ENCODE peak calls at places on chromosomes 2 and 18, in four cellular contexts. W is CD8-positive, alpha-beta memory T cell; H is adrenal gland; X is naive thymus-derived CD4-positive, alpha-beta T cell. O is an unnamed sample.
A peak's percentile ranks its signal among the peaks of the same experiment; 100 is the strongest.

GRCh38 chr2:55917117-55917516 is 6.5 kb downstream of the EFEMP1 start:
- DNase-seq in W (no peak), H (no peak), X (no peak), O (no peak)

GRCh38 chr2:27501042-27501441 is 4.4 kb downstream of the GCKR start:
- DNase-seq in W (no peak), H (no peak), X (no peak), O (no peak)

GRCh38 chr2:225002656-225003045 is 39.6 kb downstream of the DOCK10 start:
- DNase-seq in W (no peak), H (no peak), X (peak; percentile 19), O (no peak)

GRCh38 chr2:241268716-241269445 is 46.6 kb downstream of the HDLBP start:
- DNase-seq in W (no peak), H (no peak), X (no peak), O (no peak)

GRCh38 chr2:56009758-56010534 is 86.4 kb upstream of the EFEMP1 start:
- DNase-seq in W (no peak), H (no peak), X (no peak), O (no peak)

GRCh38 chr18:69250305-69251151 is 150.2 kb upstream of the DOK6 start:
- DNase-seq in W (no peak), H (no peak), X (no peak), O (no peak)

GRCh38 chr2:188449992-188450391 is 158.3 kb downstream of the GULP1 start:
- DNase-seq in W (no peak), H (no peak), X (no peak), O (no peak)

GRCh38 chr2:182077451-182078142 is 91.9 kb downstream of the PPP1R1C start:
- DNase-seq in W (no peak), H (no peak), X (no peak), O (no peak)

GRCh38 chr2:71927757-71928715 is 219.6 kb downstream of the CYP26B1 start:
- DNase-seq in W (no peak), H (no peak), X (no peak), O (no peak)

GRCh38 chr2:192148620-192149321 is 46.0 kb downstream of the TMEFF2 start:
- DNase-seq in W (no peak), H (no peak), X (no peak), O (no peak)

GRCh38 chr2:36449213-36449612 is 93.6 kb downstream of the CRIM1 start:
- DNase-seq in W (no peak), H (no peak), X (no peak), O (no peak)

GRCh38 chr2:95349568-95350319 is 52.6 kb downstream of the KCNIP3 start:
- DNase-seq in W (no peak), H (no peak), X (no peak), O (no peak)

GRCh38 chr18:70335892-70336726 is 47.3 kb downstream of the SOCS6 start:
- DNase-seq in W (no peak), H (no peak), X (no peak), O (no peak)

GRCh38 chr2:240983361-240983995 is 14.9 kb upstream of the SNED1 start:
- DNase-seq in W (no peak), H (peak; percentile 40), X (no peak), O (no peak)

GRCh38 chr18:3097082-3097481 is 84.1 kb upstream of the LPIN2 start:
- DNase-seq in W (no peak), H (no peak), X (peak; percentile 70), O (no peak)

GRCh38 chr2:219168932-219169331 is 897 bp downstream of the SLC23A3 start:
- DNase-seq in W (no peak), H (no peak), X (no peak), O (no peak)

GRCh38 chr2:190507135-190507534 is 27.4 kb downstream of the NEMP2 start:
- DNase-seq in W (no peak), H (peak; percentile 29), X (no peak), O (no peak)

GRCh38 chr2:85589982-85590791 is 5.4 kb upstream of the RNF181 start:
- DNase-seq in W (no peak), H (peak; percentile 54), X (no peak), O (no peak)

GRCh38 chr2:177610813-177611212 is 218.2 kb downstream of the AGPS start:
- DNase-seq in W (no peak), H (no peak), X (no peak), O (no peak)

GRCh38 chr18:63016270-63016669 is 300.9 kb downstream of the PHLPP1 start:
- DNase-seq in W (peak; percentile 31), H (peak; percentile 34), X (peak; percentile 41), O (peak; percentile 33)

GRCh38 chr2:85787981-85788340 is 34.2 kb downstream of the ATOH8 start:
- DNase-seq in W (no peak), H (no peak), X (no peak), O (no peak)

GRCh38 chr2:118584877-118585276 is 262.6 kb downstream of the EN1 start:
- DNase-seq in W (no peak), H (no peak), X (no peak), O (no peak)

GRCh38 chr2:188659656-188660406 is 314.3 kb upstream of the COL3A1 start:
- DNase-seq in W (no peak), H (no peak), X (no peak), O (no peak)

GRCh38 chr2:141923657-141924056 is 207.2 kb downstream of the LRP1B start:
- DNase-seq in W (no peak), H (no peak), X (no peak), O (no peak)

GRCh38 chr18:35289293-35290069 is 548 bp downstream of the ZSCAN30 start:
- DNase-seq in W (no peak), H (peak; percentile 36), X (no peak), O (peak; percentile 14)

GRCh38 chr2:149858916-149859634 is 271.5 kb upstream of the MMADHC start:
- DNase-seq in W (no peak), H (no peak), X (no peak), O (no peak)

GRCh38 chr2:149050188-149050587 is 11.7 kb downstream of the LYPD6B start:
- DNase-seq in W (no peak), H (no peak), X (no peak), O (no peak)

GRCh38 chr18:49921278-49922037 is 108.1 kb upstream of the ACAA2 start:
- DNase-seq in W (no peak), H (no peak), X (no peak), O (no peak)

GRCh38 chr2:238601433-238602222 is 174.9 kb downstream of the ASB1 start:
- DNase-seq in W (no peak), H (peak; percentile 41), X (no peak), O (no peak)

GRCh38 chr18:42196651-42197050 is 241.6 kb downstream of the PIK3C3 start:
- DNase-seq in W (no peak), H (no peak), X (no peak), O (no peak)

GRCh38 chr2:48532174-48532573 is 2.2 kb downstream of the STON1 start:
- DNase-seq in W (no peak), H (no peak), X (no peak), O (no peak)

GRCh38 chr2:202378661-202379338 is 2.7 kb downstream of the BMPR2 start:
- DNase-seq in W (no peak), H (no peak), X (no peak), O (no peak)

GRCh38 chr18:37381554-37381953 is 184.0 kb downstream of the CELF4 start:
- DNase-seq in W (no peak), H (no peak), X (no peak), O (no peak)

GRCh38 chr2:19346983-19347618 is 11.3 kb downstream of the OSR1 start:
- DNase-seq in W (no peak), H (no peak), X (no peak), O (no peak)

GRCh38 chr18:59382388-59382787 is 23.3 kb upstream of the LMAN1 start:
- DNase-seq in W (no peak), H (no peak), X (no peak), O (no peak)
- H3K4me3 ChIP-seq in W (no peak overlapping the region), H (no peak overlapping the region), X (no peak overlapping the region), O (no peak overlapping the region)

DNA sequence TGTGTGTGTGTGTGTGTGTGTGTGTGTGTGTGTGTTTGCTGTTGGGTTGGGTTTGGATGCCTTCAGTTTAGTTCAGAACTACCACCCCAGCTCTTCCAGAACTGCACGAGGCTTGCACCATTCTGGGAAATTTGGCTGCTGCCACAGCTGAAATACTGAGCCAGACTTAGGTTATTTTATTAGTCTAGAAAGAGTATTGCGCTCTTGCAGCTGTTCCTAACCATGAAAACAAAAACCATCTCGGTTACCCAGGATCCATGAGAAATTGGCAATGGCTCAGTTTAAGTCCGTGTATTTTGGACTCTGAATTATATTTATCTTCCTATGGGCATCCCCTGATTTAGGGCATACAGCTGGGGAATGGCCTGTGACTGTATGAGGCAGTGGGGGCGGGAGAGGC is 83.2 kb downstream of the TANC1 start:
- DNase-seq in W (no peak), H (no peak), X (no peak), O (no peak)
- H3K4me1 ChIP-seq in W (no peaks in the 10 kb centered on the region), H (no peaks in the 10 kb centered on the region), X (no peaks in the 10 kb centered on the region), O (no peaks in the 10 kb centered on the region)

GRCh38 chr2:127107622-127107999 is 657 bp upstream of the BIN1 start:
- DNase-seq in W (no peak), H (no peak), X (no peak), O (no peak)

GRCh38 chr2:127105656-127106456 is 1.1 kb downstream of the BIN1 start:
- DNase-seq in W (no peak), H (no peak), X (no peak), O (no peak)

GRCh38 chr2:127108090-127108523 is 1.2 kb upstream of the BIN1 start:
- DNase-seq in W (no peak), H (no peak), X (no peak), O (no peak)

GRCh38 chr2:127106457-127106997 is 427 bp downstream of the BIN1 start:
- DNase-seq in W (no peak), H (no peak), X (no peak), O (no peak)

GRCh38 chr2:127106998-127107621 is at the start of gene BIN1:
- DNase-seq in W (peak; percentile 70), H (peak; percentile 94), X (peak; percentile 72), O (peak; percentile 60)
- H3K27ac ChIP-seq in W (no peak within 1 kb of the TSS), H (peak within 1 kb of the TSS; percentile 93), X (peak within 1 kb of the TSS; percentile 22), O (peak within 1 kb of the TSS; percentile 25)

GRCh38 chr18:58578321-58578720 is 50.6 kb downstream of the ALPK2 start:
- DNase-seq in W (no peak), H (no peak), X (no peak), O (no peak)
- H3K4me3 ChIP-seq in W (no peak overlapping the region), H (no peak overlapping the region), X (no peak overlapping the region), O (no peak overlapping the region)

GRCh38 chr2:74560591-74560990 is 6.1 kb downstream of the DOK1 start:
- DNase-seq in W (no peak), H (no peak), X (no peak), O (no peak)
- H3K4me1 ChIP-seq in W (peaks cover 3% of the 10 kb centered on the region), H (no peaks in the 10 kb centered on the region), X (peaks cover 4% of the 10 kb centered on the region), O (peaks cover 7% of the 10 kb centered on the region)

O was measured in effector memory CD4-positive, alpha-beta T cell.